ENCODE peak calls at places on chromosomes 6 and 20, in seven cellular contexts. One of them, this sample, is unnamed.

GRCh38 chr6:83867527-83868161 is 8.2 kb downstream of the CYB5R4 start:
- DNase-seq in bronchial epithelial cell: peak; percentile 98
- DNase-seq in heart right ventricle: no peak
- DNase-seq in BJ: peak; percentile 84
- DNase-seq in astrocyte: peak; percentile 95
- DNase-seq in nephron progenitor cell: peak; percentile 12
- DNase-seq in tibial artery: peak; percentile 51
- DNase-seq in this sample: no peak

GRCh38 chr20:44967207-44967807 is 995 bp downstream of the STK4 start:
- DNase-seq in tibial artery: no peak
- DNase-seq in heart right ventricle: no peak
- DNase-seq in bronchial epithelial cell: peak; percentile 20
- DNase-seq in BJ: no peak
- DNase-seq in astrocyte: no peak
- DNase-seq in nephron progenitor cell: no peak
- DNase-seq in this sample: peak; percentile 24

GRCh38 chr6:6314601-6315000 is 5.9 kb downstream of the F13A1 start:
- DNase-seq in bronchial epithelial cell: no peak
- DNase-seq in tibial artery: no peak
- DNase-seq in heart right ventricle: no peak
- DNase-seq in BJ: no peak
- DNase-seq in astrocyte: no peak
- DNase-seq in nephron progenitor cell: no peak
- DNase-seq in this sample: no peak

GRCh38 chr20:3749689-3750639 is 17.5 kb downstream of the HSPA12B start:
- DNase-seq in tibial artery: no peak
- DNase-seq in BJ: no peak
- DNase-seq in bronchial epithelial cell: no peak
- DNase-seq in nephron progenitor cell: peak; percentile 84
- DNase-seq in heart right ventricle: no peak
- DNase-seq in astrocyte: no peak
- DNase-seq in this sample: no peak

GRCh38 chr6:20399518-20399917 is 2.2 kb upstream of the E2F3 start:
- DNase-seq in tibial artery: no peak
- DNase-seq in heart right ventricle: no peak
- DNase-seq in nephron progenitor cell: no peak
- DNase-seq in astrocyte: no peak
- DNase-seq in BJ: no peak
- DNase-seq in bronchial epithelial cell: no peak
- DNase-seq in this sample: no peak

GRCh38 chr6:119323926-119324325 is 25.6 kb downstream of the MAN1A1 start:
- DNase-seq in BJ: no peak
- DNase-seq in nephron progenitor cell: no peak
- DNase-seq in astrocyte: no peak
- DNase-seq in heart right ventricle: no peak
- DNase-seq in tibial artery: no peak
- DNase-seq in bronchial epithelial cell: peak; percentile 27
- DNase-seq in this sample: no peak

GRCh38 chr6:72715119-72715518 is 93.3 kb downstream of the KCNQ5 start:
- DNase-seq in BJ: no peak
- DNase-seq in nephron progenitor cell: no peak
- DNase-seq in bronchial epithelial cell: no peak
- DNase-seq in astrocyte: no peak
- DNase-seq in heart right ventricle: no peak
- DNase-seq in tibial artery: no peak
- DNase-seq in this sample: no peak

GRCh38 chr6:129252377-129253071 is 369.6 kb downstream of the LAMA2 start:
- DNase-seq in heart right ventricle: no peak
- DNase-seq in tibial artery: no peak
- DNase-seq in BJ: no peak
- DNase-seq in nephron progenitor cell: no peak
- DNase-seq in bronchial epithelial cell: no peak
- DNase-seq in astrocyte: peak; percentile 27
- DNase-seq in this sample: no peak

DNA sequence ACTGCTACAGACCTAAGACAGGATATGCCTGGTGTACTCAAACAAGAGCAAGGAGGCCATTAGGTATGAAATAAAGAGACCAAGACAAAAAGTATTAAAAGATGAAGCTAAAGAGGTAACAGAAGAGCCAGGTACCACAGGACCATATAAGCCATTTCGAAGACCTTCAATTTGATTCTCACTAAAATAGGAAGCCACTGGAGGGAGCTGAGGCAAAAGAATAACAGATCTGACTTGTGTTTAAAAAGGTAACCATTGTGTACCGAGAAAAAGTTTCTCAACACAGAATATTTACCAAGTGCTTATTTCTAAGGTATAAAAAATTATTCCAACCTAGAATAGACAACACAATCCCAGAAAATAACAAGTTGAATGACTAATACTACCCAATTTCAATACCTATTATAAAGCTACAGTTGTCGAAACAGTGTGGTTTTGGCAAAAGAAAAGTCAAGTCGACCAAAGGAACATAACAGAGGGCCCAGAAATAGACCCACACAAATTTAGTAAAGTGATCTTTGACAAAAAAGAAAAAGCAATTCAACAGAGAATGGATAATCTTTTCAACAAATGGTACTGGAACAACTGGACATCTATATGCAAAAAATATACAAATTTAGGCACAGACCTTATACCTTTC is 125.3 kb upstream of the DST start:
- DNase-seq in heart right ventricle: no peak
- DNase-seq in tibial artery: no peak
- DNase-seq in astrocyte: peak; percentile 45
- DNase-seq in BJ: no peak
- DNase-seq in nephron progenitor cell: no peak
- DNase-seq in bronchial epithelial cell: no peak
- DNase-seq in this sample: no peak
- TF ChIP-seq CTCF in heart right ventricle: no peak
- TF ChIP-seq CTCF in tibial artery: no peak
- TF ChIP-seq CTCF in astrocyte: no peak
- TF ChIP-seq CTCF in BJ: peak; percentile 4
- TF ChIP-seq CTCF in nephron progenitor cell: no peak
- TF ChIP-seq CTCF in bronchial epithelial cell: no peak
- TF ChIP-seq CTCF in this sample: no peak

GRCh38 chr20:31720486-31721407 is 1.9 kb downstream of the BCL2L1 start:
- DNase-seq in BJ: no peak
- DNase-seq in tibial artery: no peak
- DNase-seq in astrocyte: no peak
- DNase-seq in heart right ventricle: no peak
- DNase-seq in bronchial epithelial cell: peak; percentile 22
- DNase-seq in nephron progenitor cell: no peak
- DNase-seq in this sample: no peak
- TF ChIP-seq CTCF in BJ: no peak
- TF ChIP-seq CTCF in tibial artery: no peak
- TF ChIP-seq CTCF in astrocyte: no peak
- TF ChIP-seq CTCF in heart right ventricle: no peak
- TF ChIP-seq CTCF in bronchial epithelial cell: no peak
- TF ChIP-seq CTCF in nephron progenitor cell: no peak
- TF ChIP-seq CTCF in this sample: no peak

DNA sequence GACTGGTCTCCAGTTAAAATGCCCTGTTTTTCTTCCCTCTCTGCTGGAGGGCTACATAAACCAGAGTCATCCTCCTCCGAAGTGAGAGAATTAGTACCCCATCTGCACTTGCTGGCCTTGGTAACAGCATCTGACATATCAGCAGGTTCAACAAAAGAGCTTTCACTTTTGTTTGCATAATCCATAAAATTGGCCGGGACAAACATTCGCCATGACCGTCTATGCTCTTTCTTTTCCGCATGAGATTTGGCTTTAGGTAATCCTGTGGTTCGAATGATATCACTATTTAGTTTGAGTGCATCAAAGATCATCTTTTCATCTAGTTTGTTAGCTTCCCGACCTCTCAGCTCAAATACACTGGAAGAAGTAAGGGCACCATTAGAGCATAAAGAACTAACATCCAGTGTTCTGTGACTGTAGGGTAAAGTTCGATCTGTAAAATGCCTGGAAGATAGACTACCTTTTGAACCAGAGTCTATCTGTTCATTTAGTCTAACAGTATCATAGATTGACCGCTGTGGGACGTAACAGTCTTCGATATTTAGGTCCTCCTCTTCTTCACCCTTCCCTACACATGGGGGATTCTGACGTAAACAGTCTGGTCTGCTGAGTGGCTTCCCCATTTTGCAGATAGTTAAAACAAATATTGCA is 101.6 kb downstream of the DST start:
- DNase-seq in tibial artery: no peak
- DNase-seq in nephron progenitor cell: no peak
- DNase-seq in bronchial epithelial cell: peak; percentile 30
- DNase-seq in astrocyte: peak; percentile 24
- DNase-seq in BJ: no peak
- DNase-seq in heart right ventricle: no peak
- DNase-seq in this sample: no peak
- TF ChIP-seq CTCF in tibial artery: no peak
- TF ChIP-seq CTCF in nephron progenitor cell: no peak
- TF ChIP-seq CTCF in bronchial epithelial cell: no peak
- TF ChIP-seq CTCF in astrocyte: no peak
- TF ChIP-seq CTCF in BJ: peak; percentile 3
- TF ChIP-seq CTCF in heart right ventricle: no peak
- TF ChIP-seq CTCF in this sample: no peak

GRCh38 chr6:131782764-131783163 is 25.1 kb upstream of the ENPP1 start:
- DNase-seq in bronchial epithelial cell: peak; percentile 22
- DNase-seq in astrocyte: no peak
- DNase-seq in tibial artery: no peak
- DNase-seq in heart right ventricle: no peak
- DNase-seq in nephron progenitor cell: no peak
- DNase-seq in BJ: no peak
- DNase-seq in this sample: no peak
- TF ChIP-seq CTCF in bronchial epithelial cell: peak; percentile 44
- TF ChIP-seq CTCF in astrocyte: no peak
- TF ChIP-seq CTCF in tibial artery: no peak
- TF ChIP-seq CTCF in heart right ventricle: no peak
- TF ChIP-seq CTCF in nephron progenitor cell: no peak
- TF ChIP-seq CTCF in BJ: no peak
- TF ChIP-seq CTCF in this sample: no peak

GRCh38 chr20:39106791-39107190 is 144.6 kb downstream of the DHX35 start:
- DNase-seq in tibial artery: no peak
- DNase-seq in BJ: no peak
- DNase-seq in astrocyte: no peak
- DNase-seq in nephron progenitor cell: no peak
- DNase-seq in bronchial epithelial cell: no peak
- DNase-seq in heart right ventricle: no peak
- DNase-seq in this sample: no peak

GRCh38 chr20:39103305-39103704 is 141.2 kb downstream of the DHX35 start:
- DNase-seq in nephron progenitor cell: no peak
- DNase-seq in bronchial epithelial cell: no peak
- DNase-seq in astrocyte: no peak
- DNase-seq in BJ: no peak
- DNase-seq in heart right ventricle: no peak
- DNase-seq in tibial artery: no peak
- DNase-seq in this sample: no peak

GRCh38 chr20:39107741-39108140 is 145.6 kb downstream of the DHX35 start:
- DNase-seq in heart right ventricle: no peak
- DNase-seq in BJ: no peak
- DNase-seq in nephron progenitor cell: no peak
- DNase-seq in tibial artery: no peak
- DNase-seq in astrocyte: no peak
- DNase-seq in bronchial epithelial cell: no peak
- DNase-seq in this sample: no peak

GRCh38 chr20:39103732-39104131 is 141.6 kb downstream of the DHX35 start:
- DNase-seq in BJ: no peak
- DNase-seq in heart right ventricle: no peak
- DNase-seq in nephron progenitor cell: no peak
- DNase-seq in astrocyte: peak; percentile 3
- DNase-seq in bronchial epithelial cell: no peak
- DNase-seq in tibial artery: no peak
- DNase-seq in this sample: no peak

GRCh38 chr20:39105551-39105950 is 143.4 kb downstream of the DHX35 start:
- DNase-seq in astrocyte: no peak
- DNase-seq in nephron progenitor cell: no peak
- DNase-seq in tibial artery: no peak
- DNase-seq in bronchial epithelial cell: no peak
- DNase-seq in BJ: no peak
- DNase-seq in heart right ventricle: no peak
- DNase-seq in this sample: no peak
- TF ChIP-seq CTCF in astrocyte: no peak
- TF ChIP-seq CTCF in nephron progenitor cell: no peak
- TF ChIP-seq CTCF in tibial artery: no peak
- TF ChIP-seq CTCF in bronchial epithelial cell: no peak
- TF ChIP-seq CTCF in BJ: no peak
- TF ChIP-seq CTCF in heart right ventricle: no peak
- TF ChIP-seq CTCF in this sample: no peak

GRCh38 chr20:64225166-64225595 is 30.4 kb upstream of the PCMTD2 start:
- DNase-seq in tibial artery: no peak
- DNase-seq in astrocyte: no peak
- DNase-seq in BJ: no peak
- DNase-seq in bronchial epithelial cell: no peak
- DNase-seq in nephron progenitor cell: no peak
- DNase-seq in heart right ventricle: no peak
- DNase-seq in this sample: no peak

GRCh38 chr20:64222851-64223525 is 32.6 kb upstream of the PCMTD2 start:
- DNase-seq in heart right ventricle: no peak
- DNase-seq in bronchial epithelial cell: no peak
- DNase-seq in tibial artery: no peak
- DNase-seq in nephron progenitor cell: no peak
- DNase-seq in astrocyte: peak; percentile 7
- DNase-seq in BJ: no peak
- DNase-seq in this sample: no peak

GRCh38 chr20:64222273-64222672 is 33.3 kb upstream of the PCMTD2 start:
- DNase-seq in astrocyte: peak; percentile 25
- DNase-seq in nephron progenitor cell: no peak
- DNase-seq in tibial artery: no peak
- DNase-seq in heart right ventricle: no peak
- DNase-seq in BJ: no peak
- DNase-seq in bronchial epithelial cell: peak; percentile 76
- DNase-seq in this sample: no peak

GRCh38 chr20:64224344-64225165 is 31.0 kb upstream of the PCMTD2 start:
- DNase-seq in heart right ventricle: peak; percentile 29
- DNase-seq in BJ: peak; percentile 75
- DNase-seq in astrocyte: peak; percentile 96
- DNase-seq in nephron progenitor cell: no peak
- DNase-seq in tibial artery: no peak
- DNase-seq in bronchial epithelial cell: peak; percentile 88
- DNase-seq in this sample: no peak

DNA sequence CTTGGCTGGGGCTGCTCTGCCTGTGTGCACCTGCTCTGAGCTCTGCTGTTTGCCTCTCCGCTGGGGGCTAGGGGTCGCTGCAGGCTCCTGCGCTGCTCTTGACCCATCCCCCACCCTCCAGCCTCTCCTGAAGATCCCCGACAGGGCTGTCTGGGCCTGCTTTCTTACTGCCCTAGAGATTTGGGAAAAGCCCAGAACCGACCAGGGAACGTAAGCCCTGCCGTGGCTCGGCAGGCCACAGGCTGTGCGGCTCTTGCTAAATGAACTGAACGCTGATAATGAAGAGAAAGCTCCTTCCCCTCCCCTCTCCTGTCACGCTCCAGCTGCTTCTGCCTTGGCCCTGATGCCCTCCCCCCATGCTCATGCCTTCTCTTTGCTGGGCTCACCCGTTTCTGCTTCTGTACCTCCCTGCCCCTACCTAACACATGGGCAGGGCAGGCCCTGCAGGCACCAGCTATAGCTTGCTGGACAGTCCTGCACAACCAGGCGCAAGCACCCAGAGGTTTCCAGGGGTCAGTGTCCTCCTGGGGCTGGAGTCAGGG is 32.0 kb upstream of the PCMTD2 start:
- DNase-seq in heart right ventricle: peak; percentile 60
- DNase-seq in nephron progenitor cell: peak; percentile 80
- DNase-seq in tibial artery: no peak
- DNase-seq in astrocyte: peak; percentile 26
- DNase-seq in BJ: no peak
- DNase-seq in bronchial epithelial cell: peak; percentile 21
- DNase-seq in this sample: no peak
- TF ChIP-seq CTCF in heart right ventricle: peak; percentile 8
- TF ChIP-seq CTCF in nephron progenitor cell: peak; percentile 60
- TF ChIP-seq CTCF in tibial artery: no peak
- TF ChIP-seq CTCF in astrocyte: peak; percentile 31
- TF ChIP-seq CTCF in BJ: peak; percentile 42
- TF ChIP-seq CTCF in bronchial epithelial cell: peak; percentile 43
- TF ChIP-seq CTCF in this sample: no peak

This sample was measured in activated B cell treated with CpG ODN at 0.5 μM for 24 hours.